ENCODE peak calls at places on chromosome 14, in four cellular contexts. J is astrocyte, M is HepG2, T is K562. B is an unnamed sample.

GRCh38 chr14:32552766-32553165 is 223.7 kb downstream of the AKAP6 start:
- DNase-seq in J (no peak), M (no peak), T (no peak), B (no peak)

GRCh38 chr14:100586520-100587247 is 533 bp downstream of the BEGAIN start:
- DNase-seq in J (peak), T (peak), M (no peak), B (no peak)

GRCh38 chr14:98682031-98682430 is 590.0 kb downstream of the BCL11B start:
- DNase-seq in T (no peak), J (no peak), M (no peak), B (no peak)

GRCh38 chr14:100629696-100630095 is 42.5 kb upstream of the BEGAIN start:
- DNase-seq in J (peak), T (no peak), M (no peak), B (no peak)

GRCh38 chr14:26992403-26993115 is 394.7 kb upstream of the NOVA1 start:
- DNase-seq in M (no peak), T (no peak), J (no peak), B (no peak)

GRCh38 chr14:75278422-75279152 is at the start of gene FOS:
- DNase-seq in J (peak), M (peak), T (peak), B (peak)

GRCh38 chr14:80988742-80989429 is 33.5 kb downstream of the TSHR start:
- DNase-seq in M (no peak), J (peak), T (no peak), B (no peak)

GRCh38 chr14:58200480-58200841 is 512 bp downstream of the ACTR10 start:
- DNase-seq in M (no peak), T (no peak), J (peak), B (no peak)

GRCh38 chr14:53368714-53369191 is 215.6 kb upstream of the DDHD1 start:
- DNase-seq in M (no peak), T (no peak), J (peak), B (peak)

GRCh38 chr14:100424504-100425453 is 101.6 kb downstream of the SLC25A47 start:
- DNase-seq in J (no peak), M (no peak), T (no peak), B (no peak)

GRCh38 chr14:105517096-105517495 is 9.3 kb upstream of the TMEM121 start:
- DNase-seq in M (no peak), T (no peak), J (peak), B (no peak)

GRCh38 chr14:70642313-70643235 is 858 bp downstream of the TTC9 start:
- DNase-seq in T (no peak), J (no peak), M (no peak), B (no peak)

GRCh38 chr14:57547131-57547530 is 53.5 kb upstream of the CCDC198 start:
- DNase-seq in T (no peak), J (no peak), M (no peak), B (no peak)

GRCh38 chr14:34065222-34065621 is 114.3 kb upstream of the EGLN3 start:
- DNase-seq in T (no peak), M (no peak), J (no peak), B (no peak)

GRCh38 chr14:69619007-69619406 is 7.6 kb downstream of the SUSD6 start:
- DNase-seq in M (no peak), J (peak), T (no peak), B (no peak)

GRCh38 chr14:70121521-70121920 is 67.2 kb downstream of the SLC8A3 start:
- DNase-seq in T (no peak), M (no peak), J (no peak), B (no peak)

GRCh38 chr14:72532686-72533454 is 361.0 kb downstream of the DPF3 start:
- DNase-seq in M (no peak), T (no peak), J (no peak), B (no peak)

GRCh38 chr14:33291529-33292104 is 352.9 kb downstream of the NPAS3 start:
- DNase-seq in M (no peak), T (no peak), J (no peak), B (no peak)

GRCh38 chr14:44170099-44170498 is 337.0 kb downstream of the FSCB start:
- DNase-seq in M (no peak), J (no peak), T (no peak), B (no peak)

GRCh38 chr14:75295061-75295461 is 16.4 kb downstream of the FOS start:
- DNase-seq in T (peak), J (peak), M (no peak), B (peak)

GRCh38 chr14:33767721-33768457 is 183.0 kb downstream of the EGLN3 start:
- DNase-seq in M (no peak), T (no peak), J (peak), B (peak)

GRCh38 chr14:34029921-34030334 is 79.1 kb upstream of the EGLN3 start:
- DNase-seq in M (no peak), J (peak), T (peak), B (peak)

GRCh38 chr14:34714320-34715107 is at the start of gene CFL2:
- DNase-seq in J (peak), M (peak), T (peak), B (peak)

GRCh38 chr14:100104523-100105300 is 39.5 kb downstream of the EVL start:
- DNase-seq in T (no peak), M (no peak), J (peak), B (peak)

GRCh38 chr14:89032086-89032649 is 207.7 kb downstream of the TTC8 start:
- DNase-seq in T (peak), M (no peak), J (no peak), B (no peak)

GRCh38 chr14:63470877-63471565 is 72.2 kb downstream of the PPP2R5E start:
- DNase-seq in M (peak), T (no peak), J (peak), B (peak)

GRCh38 chr14:22838631-22839041 is 2.3 kb downstream of the MMP14 start:
- DNase-seq in T (no peak), M (no peak), J (peak), B (peak)

GRCh38 chr14:82075566-82075965 is 541.9 kb upstream of the SEL1L start:
- DNase-seq in T (peak), M (no peak), J (no peak), B (peak)

GRCh38 chr14:24297190-24297964 is 2.2 kb downstream of the DHRS1 start:
- DNase-seq in T (peak), J (no peak), M (peak), B (no peak)

GRCh38 chr14:24296341-24297157 is 3.0 kb downstream of the DHRS1 start:
- DNase-seq in T (peak), J (peak), M (peak), B (peak)

GRCh38 chr14:24300326-24300980 is 803 bp downstream of the NOP9 start:
- DNase-seq in T (peak), J (no peak), M (no peak), B (no peak)

GRCh38 chr14:24298892-24299254 is 707 bp downstream of the DHRS1 start:
- DNase-seq in T (peak), J (peak), M (peak), B (peak)

GRCh38 chr14:24299255-24300191 is at the start of the genes DHRS1 and NOP9:
- DNase-seq in M (peak), T (peak), J (peak), B (peak)
- H3K9ac ChIP-seq in M (peak), T (peak), J (peak), B (peak)

GRCh38 chr14:36508418-36509051 is 11.5 kb downstream of the NKX2-1 start:
- DNase-seq in T (no peak), J (no peak), M (no peak), B (no peak)
- TF ChIP-seq EZH2 in T (no peak), J (no peak), M (no peak), B (peak)

DNA sequence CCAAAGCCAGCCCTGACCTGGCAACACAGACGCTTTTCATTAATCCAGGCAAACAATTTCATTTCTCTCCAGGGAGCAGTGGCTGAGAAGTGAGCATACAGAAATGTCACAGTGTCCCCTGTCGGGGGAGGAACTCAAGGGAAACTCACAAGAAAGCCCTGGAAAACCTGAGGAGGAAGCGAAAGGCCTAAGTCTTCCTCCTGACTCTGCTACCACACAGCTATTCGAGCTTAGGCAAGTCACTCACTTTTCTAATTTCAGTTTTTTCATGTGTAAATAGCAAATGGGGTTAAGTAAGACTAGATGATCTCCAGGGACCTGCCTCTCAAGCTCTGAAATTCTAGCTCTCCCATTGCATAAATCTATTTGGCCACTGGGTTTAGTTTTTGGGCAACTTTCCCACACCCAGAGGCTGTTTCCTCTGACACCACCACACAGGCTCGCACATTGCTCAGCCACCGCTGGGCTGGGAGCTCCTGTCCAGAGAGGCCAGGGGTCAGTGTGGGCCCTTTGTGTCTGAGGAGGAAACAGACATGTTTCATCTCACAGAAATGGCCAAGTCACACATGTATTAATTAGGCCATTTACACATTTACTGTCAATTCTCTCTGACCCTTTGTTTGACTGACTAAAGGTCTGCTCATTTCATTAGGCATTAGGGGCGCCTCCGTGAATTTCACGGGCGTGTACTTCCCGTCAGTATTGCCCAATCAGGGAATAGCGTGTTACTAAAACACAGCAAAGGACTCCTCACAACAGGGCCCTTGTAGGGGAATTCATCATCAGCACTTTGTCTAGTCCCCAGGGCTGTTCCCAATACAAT is 9.8 kb upstream of the PNMA1 start:
- DNase-seq in T (no peak), M (no peak), J (peak), B (peak)
- H3K9ac ChIP-seq in T (peak), M (no peak), J (peak), B (peak)

DNA sequence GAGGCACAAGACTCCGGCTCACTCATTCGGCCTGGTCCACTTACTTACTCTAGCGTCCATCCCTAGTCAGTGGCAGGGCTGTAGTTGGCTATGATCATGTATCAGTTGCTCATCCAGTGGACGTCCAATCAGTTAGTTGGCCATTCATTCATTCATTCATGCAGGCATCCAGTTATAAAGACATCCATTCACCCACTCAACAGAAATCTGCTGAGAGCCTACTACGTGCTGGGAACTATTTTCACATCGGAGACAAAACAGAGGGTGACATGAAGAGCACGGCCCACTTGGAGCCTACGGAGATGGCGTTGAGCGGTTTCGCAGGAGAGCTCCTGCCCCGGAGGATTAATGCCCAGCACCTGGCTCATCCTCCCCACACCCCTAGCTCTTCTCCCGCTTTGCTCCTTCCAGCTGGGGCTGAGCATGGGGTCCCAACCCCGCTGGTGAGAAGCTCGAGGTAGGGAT is 49.7 kb downstream of the SNAPC1 start:
- DNase-seq in M (no peak), J (no peak), T (no peak), B (no peak)
- TF ChIP-seq EZH2 in M (no peak), J (peak), T (no peak), B (peak)

GRCh38 chr14:85532570-85532969 is 2.6 kb downstream of the FLRT2 start:
- DNase-seq in T (no peak), M (no peak), J (no peak), B (no peak)

GRCh38 chr14:85534914-85535313 is 5.0 kb downstream of the FLRT2 start:
- DNase-seq in J (no peak), M (no peak), T (no peak), B (peak)

GRCh38 chr14:85532981-85533820 is 3.3 kb downstream of the FLRT2 start:
- DNase-seq in T (no peak), J (peak), M (no peak), B (peak)

GRCh38 chr14:85534435-85534834 is 4.5 kb downstream of the FLRT2 start:
- DNase-seq in M (no peak), T (no peak), J (no peak), B (peak)

GRCh38 chr14:85533821-85534271 is 3.9 kb downstream of the FLRT2 start:
- DNase-seq in M (no peak), J (no peak), T (no peak), B (peak)
- H3K9ac ChIP-seq in M (no peak), J (peak), T (no peak), B (peak)

GRCh38 chr14:67571275-67571990 is 28.6 kb downstream of the PIGH start:
- DNase-seq in T (peak), J (peak), M (peak), B (peak)

GRCh38 chr14:67569011-67569650 is 30.9 kb downstream of the PIGH start:
- DNase-seq in T (no peak), J (no peak), M (no peak), B (no peak)

GRCh38 chr14:67569651-67570290 is 30.3 kb downstream of the PIGH start:
- DNase-seq in M (no peak), J (no peak), T (no peak), B (no peak)

GRCh38 chr14:67571991-67572323 is 28.1 kb downstream of the PIGH start:
- DNase-seq in T (no peak), J (no peak), M (no peak), B (no peak)

GRCh38 chr14:67570453-67570852 is 29.6 kb downstream of the PIGH start:
- DNase-seq in J (no peak), M (no peak), T (no peak), B (no peak)
- TF ChIP-seq EZH2 in J (no peak), M (no peak), T (no peak), B (no peak)

GRCh38 chr14:50084666-50085065 is 31.7 kb downstream of the VCPKMT start:
- DNase-seq in M (no peak), T (no peak), J (no peak), B (no peak)
- H3K9ac ChIP-seq in M (no peak), T (no peak), J (no peak), B (no peak)

DNA sequence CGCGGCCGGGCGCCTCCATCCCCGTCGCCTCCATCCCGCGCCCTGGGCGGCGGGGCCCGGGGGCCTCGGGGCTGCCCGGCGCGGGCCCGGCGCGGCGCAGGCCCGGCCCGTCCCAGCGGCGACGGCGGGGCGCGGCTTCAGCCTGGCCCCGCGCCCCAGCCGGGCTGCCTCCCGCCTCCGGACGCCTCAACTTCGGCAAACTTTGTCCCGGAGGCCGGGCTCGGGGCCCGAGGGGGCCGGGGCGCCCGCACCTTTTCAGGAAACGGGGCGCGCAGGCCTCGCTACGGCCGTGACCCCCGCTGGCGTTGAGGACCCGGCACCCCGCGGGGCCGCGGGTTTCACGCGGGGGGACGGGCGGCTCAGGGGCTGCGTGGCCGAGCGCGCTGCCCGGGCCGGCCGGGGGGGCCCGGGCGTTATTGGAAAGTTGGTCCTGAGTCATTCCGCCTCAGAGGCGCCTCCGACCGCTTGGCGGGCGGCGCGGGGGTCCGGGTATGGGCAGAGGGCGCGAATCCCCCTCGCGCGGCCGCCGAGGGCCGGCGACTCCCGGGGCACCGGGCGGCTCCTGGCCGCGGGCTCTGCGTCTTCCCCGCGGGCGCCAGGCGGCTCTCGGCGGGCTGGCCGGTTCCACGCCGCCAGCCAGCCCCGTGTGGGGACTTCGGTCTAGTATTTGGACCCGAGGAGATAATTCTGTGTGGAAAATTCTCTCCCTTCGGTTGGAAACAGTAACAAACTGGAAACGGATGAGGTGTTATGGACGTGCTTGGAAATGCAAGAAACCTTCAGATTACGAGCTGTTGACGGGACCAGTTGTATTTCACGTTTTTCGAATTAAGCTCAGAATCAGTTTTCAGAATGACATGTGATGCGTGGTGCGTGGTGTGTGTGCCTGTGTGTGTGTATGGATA is 714 bp downstream of the TRAF3 start:
- DNase-seq in M (no peak), T (peak), J (peak), B (peak)
- TF ChIP-seq EZH2 in M (no peak), T (no peak), J (no peak), B (no peak)

GRCh38 chr14:21024668-21025373 is at the start of gene NDRG2:
- DNase-seq in T (peak), M (peak), J (no peak), B (no peak)

GRCh38 chr14:21026988-21027315 is 2.1 kb upstream of the NDRG2 start:
- DNase-seq in M (no peak), J (no peak), T (peak), B (no peak)

GRCh38 chr14:21023817-21024667 is 819 bp downstream of the NDRG2 start:
- DNase-seq in T (peak), M (peak), J (no peak), B (no peak)

GRCh38 chr14:21025374-21026151 is 702 bp upstream of the NDRG2 start:
- DNase-seq in J (no peak), M (no peak), T (peak), B (no peak)

DNA sequence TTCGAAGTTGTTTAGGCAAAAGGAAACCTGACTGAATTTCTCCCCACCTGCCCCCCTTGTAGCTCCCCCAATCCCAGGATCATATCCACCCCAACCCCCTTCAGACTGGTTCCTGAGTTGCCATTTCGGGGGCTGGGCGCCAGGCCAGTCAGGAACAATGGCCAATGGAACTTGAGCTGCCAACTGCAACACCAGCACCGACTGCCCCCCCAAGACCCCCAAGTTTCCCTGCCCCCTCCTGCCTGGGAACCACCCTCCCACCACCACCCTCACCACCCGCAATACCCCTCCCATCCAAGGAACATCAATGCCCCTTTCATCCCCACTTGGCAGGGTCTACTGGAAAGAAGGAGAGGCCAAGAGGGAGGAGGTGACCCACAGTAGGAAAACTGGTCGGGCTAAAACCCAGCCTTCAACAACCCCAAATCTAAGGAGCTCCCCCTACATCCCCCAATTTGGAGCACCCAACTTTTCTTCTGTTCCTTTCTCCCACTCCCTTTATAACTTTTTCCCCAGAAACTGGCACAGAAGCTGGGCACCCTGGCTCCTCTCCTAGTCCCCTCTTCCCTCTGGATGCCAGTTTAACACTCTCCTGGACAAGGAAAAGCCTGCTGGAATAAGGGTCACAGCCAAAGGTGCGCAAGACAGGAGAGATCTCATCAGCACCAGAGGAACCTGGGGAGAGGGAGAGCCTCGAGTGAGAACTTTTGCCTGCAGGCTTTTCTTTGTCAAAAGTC is 1.6 kb upstream of the NDRG2 start:
- DNase-seq in J (no peak), T (no peak), M (no peak), B (no peak)
- H3K9ac ChIP-seq in J (no peak), T (peak), M (no peak), B (no peak)

GRCh38 chr14:36504805-36505192 is 15.2 kb downstream of the NKX2-1 start:
- DNase-seq in T (no peak), J (no peak), M (no peak), B (no peak)
- TF ChIP-seq EZH2 in T (no peak), J (no peak), M (no peak), B (peak)

B was measured in fibroblast of lung.